ENCODE peak calls at places on chromosomes 11 and 22, in four cellular contexts. V is astrocyte of the spinal cord, W is HFF-Myc, S is fibroblast of the aortic adventitia. G is an unnamed sample.
A peak's percentile ranks its signal among the peaks of the same experiment; 100 is the strongest.

GRCh38 chr11:121794671-121795070 is 321.3 kb downstream of the BLID start:
- DNase-seq in V (no peak), W (no peak), S (no peak), G (no peak)

GRCh38 chr11:122069946-122070345 is 46.1 kb downstream of the BLID start:
- DNase-seq in V (peak; percentile 91), W (no peak), S (peak; percentile 86), G (peak; percentile 83)

GRCh38 chr22:23395476-23396361 is 184.4 kb downstream of the IGLL1 start:
- DNase-seq in V (no peak), W (no peak), S (no peak), G (no peak)

GRCh38 chr22:24284747-24285203 is 14.1 kb downstream of the SPECC1L start:
- DNase-seq in V (no peak), W (no peak), S (peak; percentile 25), G (no peak)

GRCh38 chr22:49566141-49566541 is 261.5 kb downstream of the BRD1 start:
- DNase-seq in V (no peak), W (no peak), S (no peak), G (no peak)

GRCh38 chr22:40423246-40423753 is 52.9 kb downstream of the SGSM3 start:
- DNase-seq in V (no peak), W (no peak), S (no peak), G (no peak)

GRCh38 chr11:2442554-2442953 is 1.8 kb downstream of the TRPM5 start:
- DNase-seq in V (no peak), W (no peak), S (no peak), G (no peak)

GRCh38 chr11:69881467-69882269 is 62.5 kb upstream of the FGF3 start:
- DNase-seq in V (no peak), W (no peak), S (no peak), G (no peak)

GRCh38 chr11:68037481-68038225 is 1.2 kb upstream of the TCIRG1 start:
- DNase-seq in V (no peak), W (no peak), S (no peak), G (no peak)

GRCh38 chr11:8219257-8220021 is 44.2 kb downstream of the LMO1 start:
- DNase-seq in V (peak; percentile 58), W (peak; percentile 20), S (peak; percentile 57), G (peak; percentile 10)

GRCh38 chr11:134207538-134208239 is 16.1 kb downstream of the NCAPD3 start:
- DNase-seq in V (no peak), W (no peak), S (peak; percentile 22), G (no peak)

GRCh38 chr11:123305601-123306000 is 110.6 kb upstream of the CLMP start:
- DNase-seq in V (no peak), W (no peak), S (no peak), G (no peak)

GRCh38 chr11:44113018-44113417 is 17.5 kb downstream of the EXT2 start:
- DNase-seq in V (no peak), W (no peak), S (no peak), G (no peak)

GRCh38 chr22:33539902-33540751 is 380.1 kb downstream of the LARGE1 start:
- DNase-seq in V (no peak), W (no peak), S (peak; percentile 49), G (no peak)

GRCh38 chr11:61347916-61348461 is 13.7 kb downstream of the CYB561A3 start:
- DNase-seq in V (peak; percentile 23), W (no peak), S (peak; percentile 27), G (no peak)

GRCh38 chr11:36104660-36104992 is 160.8 kb downstream of the LDLRAD3 start:
- DNase-seq in V (no peak), W (no peak), S (no peak), G (no peak)

GRCh38 chr11:46127150-46127638 is 5.9 kb upstream of the PHF21A start:
- DNase-seq in V (peak; percentile 32), W (peak; percentile 76), S (peak; percentile 45), G (no peak)

GRCh38 chr11:71502871-71503435 is 24.1 kb upstream of the KRTAP5-7 start:
- DNase-seq in V (no peak), W (no peak), S (no peak), G (no peak)

GRCh38 chr22:49476176-49476575 is 351.5 kb downstream of the BRD1 start:
- DNase-seq in V (no peak), W (no peak), S (no peak), G (no peak)

GRCh38 chr11:119697882-119698281 is 31.1 kb downstream of the NECTIN1 start:
- DNase-seq in V (no peak), W (no peak), S (no peak), G (no peak)

GRCh38 chr11:20337526-20338154 is 25.9 kb upstream of the HTATIP2 start:
- DNase-seq in V (peak; percentile 29), W (no peak), S (peak; percentile 43), G (no peak)

GRCh38 chr11:101612481-101612880 is 28.7 kb upstream of the TRPC6 start:
- DNase-seq in V (no peak), W (no peak), S (no peak), G (no peak)

GRCh38 chr11:111777094-111778046 is 11.2 kb upstream of the PPP2R1B start:
- DNase-seq in V (peak; percentile 84), W (no peak), S (peak; percentile 91), G (no peak)

GRCh38 chr11:112174789-112175595 is at the start of gene BCO2:
- DNase-seq in V (peak; percentile 76), W (peak; percentile 43), S (peak; percentile 74), G (peak; percentile 44)

GRCh38 chr11:57761301-57762234 is at the start of gene CTNND1:
- DNase-seq in V (peak; percentile 99), W (peak; percentile 94), S (peak; percentile 99), G (peak; percentile 97)

GRCh38 chr22:48891688-48892380 is 935.8 kb downstream of the BRD1 start:
- DNase-seq in V (no peak), W (no peak), S (no peak), G (no peak)

GRCh38 chr11:114307524-114308203 is 11.5 kb downstream of the NNMT start:
- DNase-seq in V (peak; percentile 66), W (peak; percentile 63), S (peak; percentile 97), G (no peak)

GRCh38 chr22:46764140-46764680 is 1.8 kb downstream of the TBC1D22A start:
- DNase-seq in V (no peak), W (no peak), S (no peak), G (no peak)

GRCh38 chr11:62443390-62444201 is 24.8 kb downstream of the SCGB1A1 start:
- DNase-seq in V (no peak), W (no peak), S (peak; percentile 91), G (no peak)

GRCh38 chr11:10564692-10565318 is 3.7 kb downstream of the LYVE1 start:
- DNase-seq in V (no peak), W (no peak), S (peak; percentile 55), G (no peak)

GRCh38 chr11:19398273-19398672 is 157.5 kb upstream of the E2F8 start:
- DNase-seq in V (no peak), W (no peak), S (no peak), G (no peak)

GRCh38 chr22:32545801-32546200 is 71.2 kb downstream of the FBXO7 start:
- DNase-seq in V (no peak), W (no peak), S (peak; percentile 9), G (no peak)

GRCh38 chr11:76974179-76974891 is 59.9 kb upstream of the B3GNT6 start:
- DNase-seq in V (no peak), W (no peak), S (no peak), G (no peak)

GRCh38 chr11:70063555-70063954 is 14.6 kb upstream of the ANO1 start:
- DNase-seq in V (no peak), W (no peak), S (no peak), G (no peak)

GRCh38 chr11:75193711-75194110 is 42.8 kb downstream of the SLCO2B1 start:
- DNase-seq in V (no peak), W (no peak), S (no peak), G (no peak)

GRCh38 chr22:49756656-49757055 is 71.0 kb downstream of the BRD1 start:
- DNase-seq in V (no peak), W (no peak), S (no peak), G (no peak)

GRCh38 chr11:35109827-35110226 is 29.1 kb upstream of the CD44 start:
- DNase-seq in V (no peak), W (no peak), S (no peak), G (no peak)

G was measured in glomerular endothelial cell.